ENCODE peak calls at places on chromosomes 2 and 18, in nine cellular contexts. P is CD8-positive, alpha-beta T cell; I is effector memory CD4-positive, alpha-beta T cell; Q is transverse colon; B is astrocyte; M is MM.1S; K is BE2C; Y is adrenal gland; S is foreskin keratinocyte. X is an unnamed sample.

GRCh38 chr2:47089083-47089464 is 66.0 kb downstream of the STPG4 start:
- DNase-seq in S (peak; percentile 61), M (no peak), K (peak; percentile 71), I (no peak), Y (peak; percentile 53), P (no peak), Q (no peak), B (peak; percentile 66), X (no peak)

GRCh38 chr2:158973511-158973956 is 5.1 kb downstream of the TANC1 start:
- DNase-seq in Q (no peak), B (peak; percentile 36), I (no peak), S (no peak), M (no peak), P (no peak), K (no peak), Y (no peak), X (no peak)

GRCh38 chr18:46155652-46156051 is 51.5 kb downstream of the HAUS1 start:
- DNase-seq in S (peak; percentile 94), K (no peak), Y (no peak), B (peak; percentile 93), Q (no peak), M (no peak), P (peak; percentile 58), I (peak; percentile 5), X (no peak)

GRCh38 chr2:7953184-7953583 is 728.7 kb upstream of the ID2 start:
- DNase-seq in S (no peak), K (peak; percentile 79), I (no peak), Q (no peak), M (no peak), P (no peak), B (no peak), Y (no peak), X (no peak)

GRCh38 chr2:217980591-217980990 is 22.2 kb downstream of the TNS1 start:
- DNase-seq in P (no peak), M (no peak), B (no peak), I (no peak), S (no peak), K (no peak), Q (no peak), Y (no peak), X (no peak)

GRCh38 chr2:218780026-218780425 is 1.9 kb upstream of the CYP27A1 start:
- DNase-seq in Q (no peak), I (no peak), K (no peak), M (no peak), Y (no peak), B (no peak), S (no peak), P (no peak), X (no peak)

GRCh38 chr2:88170472-88170892 is 336 bp downstream of the THNSL2 start:
- DNase-seq in K (no peak), S (no peak), Y (no peak), Q (no peak), M (no peak), P (no peak), I (no peak), B (no peak), X (no peak)

GRCh38 chr2:230875347-230876315 is 10.9 kb downstream of the ITM2C start:
- DNase-seq in M (no peak), P (peak; percentile 48), K (no peak), B (no peak), Y (peak; percentile 36), Q (no peak), S (no peak), I (no peak), X (no peak)

GRCh38 chr2:41483221-41483620 is 564.6 kb upstream of the PKDCC start:
- DNase-seq in Y (no peak), M (no peak), P (no peak), S (no peak), I (no peak), Q (no peak), B (no peak), K (no peak), X (no peak)

GRCh38 chr2:69744456-69744855 is 2.5 kb downstream of the ANXA4 start:
- DNase-seq in P (no peak), I (no peak), B (no peak), K (no peak), M (no peak), Y (no peak), S (no peak), Q (no peak), X (no peak)
- H3K4me1 ChIP-seq in P (peaks cover 6% of the 10 kb centered on the region), I (peaks cover 7% of the 10 kb centered on the region), B (peaks cover 4% of the 10 kb centered on the region), K (no peaks in the 10 kb centered on the region), M (peaks cover 5% of the 10 kb centered on the region), Y (peaks cover 11% of the 10 kb centered on the region), S (no peaks in the 10 kb centered on the region), Q (peaks cover 50% of the 10 kb centered on the region), X (peaks cover 11% of the 10 kb centered on the region)

DNA sequence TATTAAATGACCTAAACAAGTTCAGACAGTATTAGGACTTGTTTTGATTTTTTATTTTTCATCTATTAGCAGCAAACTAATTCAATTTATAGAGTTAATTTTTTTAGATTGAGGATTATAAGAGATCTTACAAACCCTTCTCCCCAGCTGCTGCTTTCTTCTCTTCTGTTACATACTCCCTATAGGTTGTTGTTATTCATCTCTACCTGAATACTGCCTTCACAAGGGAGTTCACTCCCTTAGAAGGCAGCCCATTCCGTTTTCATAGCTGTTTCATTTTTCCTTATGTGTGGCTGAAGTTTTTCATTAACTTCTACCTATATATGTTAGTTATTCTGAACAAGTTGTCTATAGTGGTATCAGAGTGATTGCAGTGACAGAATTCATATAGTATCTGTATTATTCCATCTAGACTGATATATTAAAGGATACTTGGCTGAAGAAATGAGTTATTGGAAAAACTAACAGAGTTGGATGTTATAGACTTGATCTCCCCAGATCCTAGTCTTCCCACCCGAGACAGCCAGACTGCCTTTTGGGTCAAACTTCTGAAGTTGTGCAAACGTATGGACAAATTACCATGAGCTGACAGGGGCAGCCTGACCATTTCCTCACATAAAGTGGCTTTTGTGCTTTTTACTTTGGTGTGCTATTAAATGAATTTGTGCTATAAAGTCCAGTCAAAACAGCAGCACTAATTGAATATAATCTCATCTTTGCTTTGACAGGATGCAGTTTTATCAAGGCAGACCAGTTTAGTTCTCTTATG is 8.7 kb downstream of the GLS start:
- DNase-seq in K (no peak), B (no peak), Y (no peak), Q (no peak), I (no peak), S (no peak), P (no peak), M (no peak), X (no peak)
- H3K4me1 ChIP-seq in K (peaks cover 11% of the 10 kb centered on the region), B (peaks cover 7% of the 10 kb centered on the region), Y (peaks cover 61% of the 10 kb centered on the region), Q (peaks cover 90% of the 10 kb centered on the region), I (peaks cover 17% of the 10 kb centered on the region), S (peaks cover 20% of the 10 kb centered on the region), P (peaks cover 74% of the 10 kb centered on the region), M (peaks cover 22% of the 10 kb centered on the region), X (peaks cover 47% of the 10 kb centered on the region)

GRCh38 chr2:1789610-1790009 is 45.3 kb upstream of the PXDN start:
- DNase-seq in Q (no peak), K (no peak), S (no peak), Y (no peak), B (no peak), P (no peak), M (no peak), I (no peak), X (no peak)
- H3K4me1 ChIP-seq in Q (peaks cover 6% of the 10 kb centered on the region), K (no peaks in the 10 kb centered on the region), S (no peaks in the 10 kb centered on the region), Y (no peaks in the 10 kb centered on the region), B (no peaks in the 10 kb centered on the region), P (no peaks in the 10 kb centered on the region), M (no peaks in the 10 kb centered on the region), I (no peaks in the 10 kb centered on the region), X (peaks cover 5% of the 10 kb centered on the region)

DNA sequence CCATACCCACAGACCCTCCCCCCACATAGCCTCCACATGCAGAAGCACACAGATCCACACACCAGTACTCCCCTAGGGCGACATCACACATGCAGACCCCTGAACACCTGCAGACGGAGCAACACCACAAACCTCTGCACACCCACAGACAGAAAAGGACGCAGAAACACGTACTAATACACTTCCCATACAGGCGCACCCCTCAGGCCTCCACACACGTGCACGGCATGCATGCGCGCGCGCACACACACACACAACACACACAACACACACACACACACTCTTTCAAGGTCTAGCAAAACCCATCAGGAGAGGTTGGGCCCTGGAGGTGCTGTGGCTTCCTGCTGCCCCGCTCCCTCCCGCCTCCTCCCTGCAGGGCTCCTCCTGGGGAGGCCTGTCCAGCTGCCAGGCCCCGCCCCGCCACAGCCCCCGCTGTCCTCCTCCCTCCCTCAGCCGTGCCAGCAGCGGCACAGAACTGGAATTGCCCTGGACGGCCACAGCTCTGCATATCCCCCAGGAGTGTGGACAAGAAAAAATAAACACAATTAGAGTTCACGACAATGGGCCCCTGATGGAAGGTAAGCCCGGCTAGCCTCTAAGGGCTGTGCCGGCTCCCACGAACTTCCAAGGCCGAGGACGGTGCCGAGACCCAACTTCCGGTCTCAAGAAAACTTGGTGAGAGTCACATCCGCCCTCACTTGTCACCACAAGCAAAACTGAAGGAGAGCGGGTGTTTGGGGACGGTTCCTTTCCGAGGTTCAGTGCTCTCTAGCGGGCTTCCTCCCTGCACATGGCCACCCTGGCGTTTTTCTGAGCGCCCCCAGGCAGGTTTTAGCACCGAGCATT is 6.8 kb downstream of the ZFP36L2 start:
- DNase-seq in M (peak; percentile 94), Q (peak; percentile 95), Y (peak; percentile 94), S (peak; percentile 86), I (peak; percentile 70), B (peak; percentile 78), K (peak; percentile 88), P (peak; percentile 92), X (peak; percentile 91)
- H3K4me1 ChIP-seq in M (peaks cover 16% of the 10 kb centered on the region), Q (peaks cover 45% of the 10 kb centered on the region), Y (peaks cover 51% of the 10 kb centered on the region), S (peaks cover 8% of the 10 kb centered on the region), I (peaks cover 37% of the 10 kb centered on the region), B (peaks cover 47% of the 10 kb centered on the region), K (peaks cover 10% of the 10 kb centered on the region), P (peaks cover 33% of the 10 kb centered on the region), X (peaks cover 58% of the 10 kb centered on the region)

DNA sequence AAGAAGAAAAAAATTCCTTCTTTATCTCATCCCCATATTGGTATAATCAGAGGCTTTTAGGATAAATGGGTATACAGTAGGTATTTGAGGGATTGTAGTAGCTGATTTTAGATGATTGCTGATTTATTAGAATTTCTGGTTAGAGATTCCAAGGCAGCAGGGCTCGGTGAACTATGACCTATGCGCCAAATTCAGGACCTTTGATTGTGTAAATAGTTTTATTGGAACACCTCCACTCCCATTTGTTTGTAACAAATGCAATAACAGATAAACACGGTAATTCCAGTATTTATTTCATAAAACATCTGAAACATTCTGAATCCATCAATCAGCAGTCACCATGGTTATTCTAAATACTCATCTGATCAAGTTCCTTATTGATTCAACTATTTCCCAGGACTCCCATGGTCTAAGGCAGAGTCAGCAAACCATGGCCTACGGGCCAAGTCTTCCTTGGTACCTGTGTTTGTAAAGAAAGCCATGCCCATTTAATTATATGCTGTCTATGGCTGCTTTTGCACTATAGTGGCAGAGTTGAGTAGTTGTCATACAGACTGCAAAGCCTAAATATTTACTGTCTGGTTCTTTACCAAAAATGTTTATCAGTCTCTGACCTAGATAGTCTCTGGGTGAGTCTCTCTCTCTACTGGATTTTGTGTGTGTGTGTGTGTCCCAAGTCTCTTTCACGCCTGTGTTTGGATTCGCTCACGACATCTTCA is 4.3 kb downstream of the MGAT5 start:
- DNase-seq in B (no peak), S (no peak), P (no peak), Q (no peak), K (no peak), Y (no peak), I (no peak), M (no peak), X (no peak)
- H3K4me1 ChIP-seq in B (peaks cover 15% of the 10 kb centered on the region), S (no peaks in the 10 kb centered on the region), P (peaks cover 83% of the 10 kb centered on the region), Q (peaks cover 69% of the 10 kb centered on the region), K (no peaks in the 10 kb centered on the region), Y (no peaks in the 10 kb centered on the region), I (peaks cover 62% of the 10 kb centered on the region), M (peaks cover 50% of the 10 kb centered on the region), X (peaks cover 17% of the 10 kb centered on the region)

GRCh38 chr2:233087725-233088124 is 27.6 kb downstream of the INPP5D start:
- DNase-seq in B (no peak), Y (no peak), S (no peak), I (no peak), P (no peak), M (no peak), K (no peak), Q (no peak), X (no peak)
- H3K4me1 ChIP-seq in B (peaks cover 4% of the 10 kb centered on the region), Y (peaks cover 15% of the 10 kb centered on the region), S (no peaks in the 10 kb centered on the region), I (peaks cover 31% of the 10 kb centered on the region), P (peaks cover 45% of the 10 kb centered on the region), M (peaks cover 18% of the 10 kb centered on the region), K (no peaks in the 10 kb centered on the region), Q (peaks cover 43% of the 10 kb centered on the region), X (peaks cover 20% of the 10 kb centered on the region)

GRCh38 chr18:460791-461190 is 39.7 kb downstream of the COLEC12 start:
- DNase-seq in S (no peak), P (no peak), M (no peak), K (no peak), I (no peak), B (no peak), Y (no peak), Q (no peak), X (no peak)
- H3K4me1 ChIP-seq in S (no peaks in the 10 kb centered on the region), P (no peaks in the 10 kb centered on the region), M (no peaks in the 10 kb centered on the region), K (peaks cover 6% of the 10 kb centered on the region), I (no peaks in the 10 kb centered on the region), B (peaks cover 19% of the 10 kb centered on the region), Y (no peaks in the 10 kb centered on the region), Q (peaks cover 17% of the 10 kb centered on the region), X (peaks cover 7% of the 10 kb centered on the region)

X was measured in psoas muscle.